ENCODE peak calls at places on chromosomes 11 and 22, in nine cellular contexts. R is astrocyte of the spinal cord; D is neural crest cell; I is renal cortical epithelial cell; S is activated T-helper 1 cell treated with anti-CD3 and anti-CD28 coated beads, Interleukin-12 subunit alpha, Interleukin-12 subunit beta, Interleukin-2, Interleukin-4 antibody, amounts not matched to agents 30 ng/mL and 10 ng/mL and 1 ng/mL, durations not matched to agents 14 hours and 24 hours and 36 hours; Y is kidney; H is LHCN-M2; P is AG08395; X is GM04504. L is an unnamed sample.

GRCh38 chr11:105719073-105719846 is 109.4 kb downstream of the GRIA4 start:
- DNase-seq in R (peak), D (no peak), I (peak), S (no peak), Y (no peak), H (peak), P (no peak), X (no peak), L (no peak)

GRCh38 chr11:110763249-110764011 is 51.2 kb upstream of the ARHGAP20 start:
- DNase-seq in R (peak), D (no peak), I (peak), S (no peak), Y (peak), H (peak), P (peak), X (peak), L (no peak)

GRCh38 chr11:32259641-32260081 is 168.8 kb downstream of the RCN1 start:
- DNase-seq in R (peak), D (no peak), I (peak), S (no peak), Y (no peak), H (peak), P (no peak), X (no peak), L (no peak)

GRCh38 chr22:24124247-24124646 is 57.0 kb upstream of the SUSD2 start:
- DNase-seq in R (no peak), D (no peak), I (no peak), S (no peak), Y (no peak), H (no peak), P (no peak), X (no peak), L (no peak)

GRCh38 chr11:57499413-57499982 is 16.0 kb downstream of the SLC43A1 start:
- DNase-seq in R (peak), D (peak), I (peak), S (peak), Y (peak), H (peak), P (peak), X (peak), L (peak)

GRCh38 chr11:76025817-76026216 is 180.5 kb downstream of the WNT11 start:
- DNase-seq in R (no peak), D (no peak), I (no peak), S (no peak), Y (no peak), H (no peak), P (no peak), X (no peak), L (no peak)

GRCh38 chr11:104892723-104893511 is 5.3 kb downstream of the CASP12 start:
- DNase-seq in R (peak), D (no peak), I (peak), S (no peak), Y (no peak), H (peak), P (no peak), X (no peak), L (peak)

GRCh38 chr11:131917634-131918384 is 547.4 kb downstream of the NTM start:
- DNase-seq in R (no peak), D (no peak), I (no peak), S (no peak), Y (no peak), H (no peak), P (no peak), X (no peak), L (no peak)

GRCh38 chr11:57364851-57365660 is 15.9 kb downstream of the PRG3 start:
- DNase-seq in R (no peak), D (no peak), I (no peak), S (no peak), Y (no peak), H (no peak), P (no peak), X (no peak), L (no peak)